ENCODE peak calls at places on chromosomes 6 and 20, in five cellular contexts. One of them, this sample, is unnamed.

GRCh38 chr6:135440087-135440792 is 57.3 kb downstream of the AHI1 start:
- DNase-seq in RWPE1: no peak
- DNase-seq in astrocyte: peak
- DNase-seq in Panc1: no peak
- DNase-seq in Peyer's patch: no peak
- DNase-seq in this sample: peak

GRCh38 chr6:149751239-149751638 is 1.7 kb downstream of the PCMT1 start:
- DNase-seq in RWPE1: no peak
- DNase-seq in astrocyte: no peak
- DNase-seq in Panc1: no peak
- DNase-seq in Peyer's patch: no peak
- DNase-seq in this sample: no peak

GRCh38 chr6:111250743-111251406 is 163.6 kb downstream of the SLC16A10 start:
- DNase-seq in RWPE1: no peak
- DNase-seq in astrocyte: no peak
- DNase-seq in Panc1: no peak
- DNase-seq in Peyer's patch: no peak
- DNase-seq in this sample: no peak

GRCh38 chr6:170160628-170161611 is 130.0 kb downstream of the DLL1 start:
- DNase-seq in RWPE1: no peak
- DNase-seq in astrocyte: no peak
- DNase-seq in Panc1: no peak
- DNase-seq in Peyer's patch: no peak
- DNase-seq in this sample: no peak

GRCh38 chr6:47047479-47048411 is 5.6 kb upstream of the ADGRF1 start:
- DNase-seq in RWPE1: peak
- DNase-seq in astrocyte: peak
- DNase-seq in Panc1: peak
- DNase-seq in Peyer's patch: no peak
- DNase-seq in this sample: peak

GRCh38 chr20:23187759-23188158 is 101.6 kb upstream of the CD93 start:
- DNase-seq in RWPE1: no peak
- DNase-seq in astrocyte: no peak
- DNase-seq in Panc1: no peak
- DNase-seq in Peyer's patch: no peak
- DNase-seq in this sample: no peak

GRCh38 chr6:79461205-79461604 is 76.0 kb downstream of the LCA5 start:
- DNase-seq in RWPE1: no peak
- DNase-seq in astrocyte: no peak
- DNase-seq in Panc1: no peak
- DNase-seq in Peyer's patch: no peak
- DNase-seq in this sample: no peak

GRCh38 chr6:112030965-112031660 is 22.8 kb upstream of the CCN6 start:
- DNase-seq in RWPE1: no peak
- DNase-seq in astrocyte: no peak
- DNase-seq in Panc1: no peak
- DNase-seq in Peyer's patch: no peak
- DNase-seq in this sample: no peak

GRCh38 chr6:12232339-12232738 is 57.8 kb upstream of the EDN1 start:
- DNase-seq in RWPE1: no peak
- DNase-seq in astrocyte: peak
- DNase-seq in Panc1: no peak
- DNase-seq in Peyer's patch: no peak
- DNase-seq in this sample: no peak

GRCh38 chr20:11982289-11982957 is 64.7 kb downstream of the BTBD3 start:
- DNase-seq in RWPE1: no peak
- DNase-seq in astrocyte: no peak
- DNase-seq in Panc1: no peak
- DNase-seq in Peyer's patch: no peak
- DNase-seq in this sample: no peak

GRCh38 chr6:149185799-149186357 is 131.6 kb upstream of the TAB2 start:
- DNase-seq in RWPE1: no peak
- DNase-seq in astrocyte: no peak
- DNase-seq in Panc1: no peak
- DNase-seq in Peyer's patch: no peak
- DNase-seq in this sample: no peak

GRCh38 chr6:17038316-17038715 is 63.5 kb upstream of the STMND1 start:
- DNase-seq in RWPE1: no peak
- DNase-seq in astrocyte: peak
- DNase-seq in Panc1: no peak
- DNase-seq in Peyer's patch: no peak
- DNase-seq in this sample: no peak

GRCh38 chr6:134299236-134299635 is 18.7 kb downstream of the SGK1 start:
- DNase-seq in RWPE1: no peak
- DNase-seq in astrocyte: peak
- DNase-seq in Panc1: no peak
- DNase-seq in Peyer's patch: no peak
- DNase-seq in this sample: no peak

GRCh38 chr6:117210279-117210678 is 55.1 kb upstream of the VGLL2 start:
- DNase-seq in RWPE1: no peak
- DNase-seq in astrocyte: no peak
- DNase-seq in Panc1: no peak
- DNase-seq in Peyer's patch: no peak
- DNase-seq in this sample: no peak

GRCh38 chr20:58447733-58448391 is 58.8 kb downstream of the VAPB start:
- DNase-seq in RWPE1: peak
- DNase-seq in astrocyte: peak
- DNase-seq in Panc1: peak
- DNase-seq in Peyer's patch: peak
- DNase-seq in this sample: peak
- H3K27ac ChIP-seq in RWPE1: no peak
- H3K27ac ChIP-seq in astrocyte: no peak
- H3K27ac ChIP-seq in Panc1: no peak
- H3K27ac ChIP-seq in Peyer's patch: no peak
- H3K27ac ChIP-seq in this sample: no peak

GRCh38 chr6:43801489-43802181 is 31.6 kb downstream of the VEGFA start:
- DNase-seq in RWPE1: no peak
- DNase-seq in astrocyte: no peak
- DNase-seq in Panc1: no peak
- DNase-seq in Peyer's patch: no peak
- DNase-seq in this sample: no peak

GRCh38 chr6:43803783-43804549 is 34.0 kb downstream of the VEGFA start:
- DNase-seq in RWPE1: no peak
- DNase-seq in astrocyte: peak
- DNase-seq in Panc1: no peak
- DNase-seq in Peyer's patch: no peak
- DNase-seq in this sample: no peak

GRCh38 chr6:43804550-43805223 is 34.7 kb downstream of the VEGFA start:
- DNase-seq in RWPE1: no peak
- DNase-seq in astrocyte: no peak
- DNase-seq in Panc1: no peak
- DNase-seq in Peyer's patch: no peak
- DNase-seq in this sample: no peak

GRCh38 chr6:43800746-43801488 is 30.9 kb downstream of the VEGFA start:
- DNase-seq in RWPE1: no peak
- DNase-seq in astrocyte: no peak
- DNase-seq in Panc1: no peak
- DNase-seq in Peyer's patch: no peak
- DNase-seq in this sample: no peak

GRCh38 chr6:43803055-43803782 is 33.2 kb downstream of the VEGFA start:
- DNase-seq in RWPE1: no peak
- DNase-seq in astrocyte: no peak
- DNase-seq in Panc1: no peak
- DNase-seq in Peyer's patch: no peak
- DNase-seq in this sample: no peak
- H3K27ac ChIP-seq in RWPE1: no peak
- H3K27ac ChIP-seq in astrocyte: no peak
- H3K27ac ChIP-seq in Panc1: no peak
- H3K27ac ChIP-seq in Peyer's patch: no peak
- H3K27ac ChIP-seq in this sample: no peak

DNA sequence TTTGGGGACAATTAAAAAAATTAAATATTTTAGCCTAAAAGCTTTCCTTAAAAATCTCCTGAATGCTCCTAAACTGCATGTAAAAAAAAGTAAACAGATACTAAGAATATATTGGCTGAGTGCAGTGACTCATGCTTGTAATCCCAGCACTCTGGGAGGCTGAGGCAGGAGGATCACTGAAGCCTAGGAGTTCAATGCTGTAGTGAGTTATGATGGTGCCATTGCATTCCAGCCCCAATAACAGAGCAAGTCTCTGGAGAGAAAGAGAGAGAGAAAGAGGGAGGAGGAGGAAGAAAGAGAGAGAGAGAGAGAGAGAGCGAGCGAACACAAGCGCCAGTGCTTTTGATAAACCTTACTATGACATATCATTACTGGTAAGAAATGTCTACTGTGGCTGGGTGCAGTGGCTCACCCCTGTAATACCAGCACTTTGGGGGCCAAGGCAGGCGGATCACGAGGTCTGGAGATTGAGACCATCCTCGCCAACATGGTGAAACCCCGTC is 58.8 kb downstream of the FKBP5 start:
- DNase-seq in RWPE1: no peak
- DNase-seq in astrocyte: no peak
- DNase-seq in Panc1: no peak
- DNase-seq in Peyer's patch: no peak
- DNase-seq in this sample: no peak
- H3K27ac ChIP-seq in RWPE1: peak
- H3K27ac ChIP-seq in astrocyte: no peak
- H3K27ac ChIP-seq in Panc1: no peak
- H3K27ac ChIP-seq in Peyer's patch: no peak
- H3K27ac ChIP-seq in this sample: no peak

GRCh38 chr6:1379026-1379809 is 10.2 kb upstream of the FOXF2 start:
- DNase-seq in RWPE1: no peak
- DNase-seq in astrocyte: no peak
- DNase-seq in Panc1: no peak
- DNase-seq in Peyer's patch: no peak
- DNase-seq in this sample: no peak
- H3K27ac ChIP-seq in RWPE1: no peak
- H3K27ac ChIP-seq in astrocyte: no peak
- H3K27ac ChIP-seq in Panc1: no peak
- H3K27ac ChIP-seq in Peyer's patch: no peak
- H3K27ac ChIP-seq in this sample: no peak

GRCh38 chr20:37378785-37379598 is 33.1 kb downstream of the SRC start:
- DNase-seq in RWPE1: peak
- DNase-seq in astrocyte: peak
- DNase-seq in Panc1: no peak
- DNase-seq in Peyer's patch: no peak
- DNase-seq in this sample: no peak
- H3K27ac ChIP-seq in RWPE1: peak
- H3K27ac ChIP-seq in astrocyte: peak
- H3K27ac ChIP-seq in Panc1: no peak
- H3K27ac ChIP-seq in Peyer's patch: no peak
- H3K27ac ChIP-seq in this sample: peak

GRCh38 chr20:29690274-29690673 is 1567.2 kb upstream of the DEFB115 start:
- DNase-seq in RWPE1: no peak
- DNase-seq in astrocyte: no peak
- DNase-seq in Panc1: no peak
- DNase-seq in Peyer's patch: no peak
- DNase-seq in this sample: no peak
- H3K27ac ChIP-seq in RWPE1: no peak
- H3K27ac ChIP-seq in astrocyte: no peak
- H3K27ac ChIP-seq in Panc1: no peak
- H3K27ac ChIP-seq in Peyer's patch: no peak
- H3K27ac ChIP-seq in this sample: no peak

GRCh38 chr6:158003910-158004695 is 22.4 kb downstream of the SYNJ2 start:
- DNase-seq in RWPE1: no peak
- DNase-seq in astrocyte: no peak
- DNase-seq in Panc1: no peak
- DNase-seq in Peyer's patch: no peak
- DNase-seq in this sample: no peak
- H3K27ac ChIP-seq in RWPE1: peak
- H3K27ac ChIP-seq in astrocyte: peak
- H3K27ac ChIP-seq in Panc1: peak
- H3K27ac ChIP-seq in Peyer's patch: peak
- H3K27ac ChIP-seq in this sample: peak

GRCh38 chr6:147209762-147210449 is 5.7 kb downstream of the STXBP5 start:
- DNase-seq in RWPE1: no peak
- DNase-seq in astrocyte: no peak
- DNase-seq in Panc1: no peak
- DNase-seq in Peyer's patch: no peak
- DNase-seq in this sample: no peak

GRCh38 chr6:147212618-147213017 is 8.4 kb downstream of the STXBP5 start:
- DNase-seq in RWPE1: no peak
- DNase-seq in astrocyte: no peak
- DNase-seq in Panc1: no peak
- DNase-seq in Peyer's patch: no peak
- DNase-seq in this sample: no peak

GRCh38 chr6:147211349-147211748 is 7.1 kb downstream of the STXBP5 start:
- DNase-seq in RWPE1: no peak
- DNase-seq in astrocyte: no peak
- DNase-seq in Panc1: no peak
- DNase-seq in Peyer's patch: no peak
- DNase-seq in this sample: no peak

GRCh38 chr6:147213772-147214171 is 9.6 kb downstream of the STXBP5 start:
- DNase-seq in RWPE1: no peak
- DNase-seq in astrocyte: no peak
- DNase-seq in Panc1: no peak
- DNase-seq in Peyer's patch: no peak
- DNase-seq in this sample: no peak

GRCh38 chr6:147211831-147212230 is 7.6 kb downstream of the STXBP5 start:
- DNase-seq in RWPE1: no peak
- DNase-seq in astrocyte: no peak
- DNase-seq in Panc1: no peak
- DNase-seq in Peyer's patch: no peak
- DNase-seq in this sample: no peak
- H3K27ac ChIP-seq in RWPE1: no peak
- H3K27ac ChIP-seq in astrocyte: no peak
- H3K27ac ChIP-seq in Panc1: no peak
- H3K27ac ChIP-seq in Peyer's patch: no peak
- H3K27ac ChIP-seq in this sample: no peak